ENCODE peak calls at places on chromosome 12, in ten cellular contexts. V is aorta; Y is small intestine; R is neuronal stem cell; F is left lung; S is A549; T is lung; I is ovary; M is CD4-positive, alpha-beta memory T cell; O is RWPE2. W is an unnamed sample.
A peak's percentile ranks its signal among the peaks of the same experiment; 100 is the strongest.

GRCh38 chr12:93135286-93136239 is 206.5 kb upstream of the EEA1 start:
- DNase-seq in V (no peak), Y (no peak), R (no peak), F (no peak), S (no peak), T (no peak), I (no peak), M (no peak), O (no peak), W (peak; percentile 19)

GRCh38 chr12:120687570-120688289 is 781 bp downstream of the MLEC start:
- DNase-seq in V (no peak), Y (peak; percentile 43), R (no peak), F (peak; percentile 43), S (no peak), T (peak; percentile 33), I (no peak), M (peak; percentile 22), O (no peak), W (peak; percentile 23)

GRCh38 chr12:9651265-9651729 is 18.2 kb upstream of the CLEC2D start:
- DNase-seq in V (no peak), Y (no peak), R (no peak), F (no peak), S (no peak), T (no peak), I (no peak), M (peak; percentile 56), O (no peak), W (peak; percentile 60)

GRCh38 chr12:27176765-27177164 is 67.3 kb upstream of the STK38L start:
- DNase-seq in V (no peak), Y (no peak), R (no peak), F (no peak), S (peak; percentile 59), T (no peak), I (no peak), M (no peak), O (no peak), W (no peak)

GRCh38 chr12:53213348-53213747 is 6.3 kb upstream of the ITGB7 start:
- DNase-seq in V (peak; percentile 89), Y (peak; percentile 66), R (peak; percentile 77), F (peak; percentile 82), S (peak; percentile 81), T (peak; percentile 80), I (peak; percentile 85), M (peak; percentile 77), O (no peak), W (peak; percentile 71)

GRCh38 chr12:18363321-18363720 is 102.0 kb downstream of the PIK3C2G start:
- DNase-seq in V (no peak), Y (no peak), R (no peak), F (no peak), S (no peak), T (no peak), I (no peak), M (no peak), O (no peak), W (no peak)

GRCh38 chr12:101935769-101936741 is 58.7 kb downstream of the DRAM1 start:
- DNase-seq in V (peak; percentile 56), Y (no peak), R (no peak), F (no peak), S (no peak), T (no peak), I (peak; percentile 44), M (no peak), O (no peak), W (peak; percentile 79)

GRCh38 chr12:30000401-30000800 is 216.7 kb upstream of the TMTC1 start:
- DNase-seq in V (no peak), Y (no peak), R (no peak), F (no peak), S (no peak), T (no peak), I (no peak), M (no peak), O (no peak), W (no peak)

GRCh38 chr12:2375871-2376270 is 323.1 kb downstream of the CACNA1C start:
- DNase-seq in V (no peak), Y (no peak), R (no peak), F (no peak), S (no peak), T (no peak), I (no peak), M (no peak), O (peak; percentile 23), W (no peak)
- H3K4me1 ChIP-seq in V (peaks cover 6% of the 10 kb centered on the region), Y (no peaks in the 10 kb centered on the region), R (no peaks in the 10 kb centered on the region), F (no peaks in the 10 kb centered on the region), S (no peaks in the 10 kb centered on the region), T (peaks cover 8% of the 10 kb centered on the region), I (no peaks in the 10 kb centered on the region), M (no peaks in the 10 kb centered on the region), O (no peaks in the 10 kb centered on the region), W (no peaks in the 10 kb centered on the region)

GRCh38 chr12:12481636-12482035 is 81.0 kb downstream of the DUSP16 start:
- DNase-seq in V (no peak), Y (no peak), R (no peak), F (no peak), S (no peak), T (no peak), I (no peak), M (peak; percentile 79), O (no peak), W (peak; percentile 84)

GRCh38 chr12:12480074-12480473 is 82.6 kb downstream of the DUSP16 start:
- DNase-seq in V (no peak), Y (no peak), R (no peak), F (no peak), S (no peak), T (no peak), I (no peak), M (no peak), O (no peak), W (no peak)

GRCh38 chr12:12482959-12483358 is 79.7 kb downstream of the DUSP16 start:
- DNase-seq in V (no peak), Y (peak; percentile 54), R (no peak), F (no peak), S (no peak), T (no peak), I (no peak), M (no peak), O (no peak), W (no peak)

GRCh38 chr12:12483438-12483837 is 79.2 kb downstream of the DUSP16 start:
- DNase-seq in V (no peak), Y (no peak), R (no peak), F (no peak), S (no peak), T (no peak), I (no peak), M (no peak), O (no peak), W (peak; percentile 59)

DNA sequence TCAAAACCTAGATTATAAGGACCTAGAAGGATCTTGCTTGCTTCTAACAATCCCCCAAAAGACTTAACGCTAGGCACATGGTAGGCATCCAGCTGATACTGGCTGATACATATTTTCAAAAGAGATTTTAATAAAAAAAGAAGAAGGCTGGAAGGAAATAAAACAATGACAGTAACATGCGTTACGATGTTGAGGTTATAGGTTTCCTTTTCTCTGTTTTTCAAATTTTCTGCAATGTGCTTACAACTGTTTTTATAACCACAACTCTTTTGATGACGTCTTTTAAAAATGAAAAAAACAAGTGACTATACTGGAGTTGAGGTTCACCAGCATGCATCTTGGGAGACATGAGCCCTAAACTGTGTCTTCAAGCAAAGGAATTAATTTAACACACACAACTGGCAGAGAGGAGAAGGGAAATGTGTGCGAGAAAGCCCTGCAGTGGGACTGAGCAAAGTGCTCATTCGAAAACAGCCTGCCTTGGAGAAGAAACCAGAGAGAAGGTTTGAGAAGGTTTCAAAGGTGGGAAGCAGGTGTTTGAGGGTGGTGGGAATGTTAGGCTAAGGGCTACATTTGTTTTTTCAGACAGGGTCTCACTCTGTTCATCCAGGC is 80.4 kb downstream of the DUSP16 start:
- DNase-seq in V (no peak), Y (peak; percentile 37), R (no peak), F (no peak), S (no peak), T (no peak), I (no peak), M (peak; percentile 93), O (no peak), W (peak; percentile 39)
- H3K27ac ChIP-seq in V (no peak overlapping the region), Y (peak overlapping the region; percentile 6), R (no peak overlapping the region), F (no peak overlapping the region), S (no peak overlapping the region), T (peak overlapping the region; percentile 37), I (no peak overlapping the region), M (peak overlapping the region; percentile 88), O (no peak overlapping the region), W (peak overlapping the region; percentile 97)

DNA sequence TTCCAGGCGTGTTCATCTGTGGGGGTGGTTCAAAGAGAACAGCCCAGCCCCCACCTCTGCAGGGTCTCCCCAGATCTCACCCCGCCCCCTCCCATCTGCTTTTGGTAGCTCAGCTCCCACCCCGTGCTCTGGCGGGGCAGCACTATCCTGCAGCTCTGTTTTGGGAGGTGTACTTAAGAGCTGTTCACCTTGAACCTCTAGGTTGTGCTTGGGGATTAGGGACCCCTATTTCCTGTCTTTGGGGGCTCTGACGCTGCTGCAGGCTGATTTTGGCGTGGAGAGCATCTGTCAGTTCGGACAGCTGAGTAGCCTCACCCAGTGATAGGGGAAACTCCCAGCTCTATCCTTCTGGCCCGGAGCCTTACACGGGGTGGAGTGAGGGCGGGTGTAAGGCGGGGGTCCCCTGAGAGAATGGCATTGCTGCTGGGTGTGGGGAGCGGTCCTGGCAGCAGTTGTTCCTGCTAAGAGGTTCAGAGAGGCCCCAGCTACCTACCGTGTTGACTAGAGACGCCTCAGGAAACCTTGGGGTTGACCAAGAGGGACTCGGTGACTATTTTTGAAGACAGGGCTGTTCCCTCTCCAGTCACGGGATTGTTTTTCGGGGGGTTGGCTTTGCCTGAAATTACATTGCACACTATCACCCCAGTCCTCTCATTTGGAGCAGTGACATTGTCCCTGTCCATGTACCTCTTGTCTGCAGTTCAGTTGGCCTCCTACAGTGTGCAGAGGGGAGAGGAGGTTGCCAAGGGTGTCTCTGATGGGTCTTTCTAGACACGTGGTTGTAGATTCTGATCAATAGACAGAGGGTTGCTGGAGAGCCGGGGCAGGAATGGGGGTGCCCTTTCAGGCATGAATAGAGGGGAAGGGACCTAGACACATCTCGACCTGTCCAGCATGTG is 954 bp downstream of the TMEM120B start:
- DNase-seq in V (peak; percentile 53), Y (no peak), R (no peak), F (peak; percentile 35), S (no peak), T (no peak), I (peak; percentile 70), M (no peak), O (no peak), W (no peak)
- H3K4me1 ChIP-seq in V (no peaks in the 10 kb centered on the region), Y (no peaks in the 10 kb centered on the region), R (peaks cover 26% of the 10 kb centered on the region), F (peaks cover 29% of the 10 kb centered on the region), S (peaks cover 32% of the 10 kb centered on the region), T (peaks cover 10% of the 10 kb centered on the region), I (peaks cover 6% of the 10 kb centered on the region), M (peaks cover 16% of the 10 kb centered on the region), O (peaks cover 20% of the 10 kb centered on the region), W (peaks cover 21% of the 10 kb centered on the region)

GRCh38 chr12:12487490-12487889 is 75.2 kb downstream of the DUSP16 start:
- DNase-seq in V (no peak), Y (no peak), R (no peak), F (no peak), S (no peak), T (no peak), I (no peak), M (no peak), O (no peak), W (no peak)

GRCh38 chr12:12491634-12492033 is 71.0 kb downstream of the DUSP16 start:
- DNase-seq in V (no peak), Y (peak; percentile 68), R (no peak), F (no peak), S (no peak), T (no peak), I (no peak), M (no peak), O (no peak), W (no peak)

GRCh38 chr12:12488296-12488695 is 74.4 kb downstream of the DUSP16 start:
- DNase-seq in V (no peak), Y (no peak), R (no peak), F (no peak), S (no peak), T (no peak), I (no peak), M (no peak), O (no peak), W (no peak)

GRCh38 chr12:12486661-12487240 is 75.9 kb downstream of the DUSP16 start:
- DNase-seq in V (no peak), Y (no peak), R (no peak), F (no peak), S (no peak), T (no peak), I (no peak), M (no peak), O (no peak), W (no peak)

DNA sequence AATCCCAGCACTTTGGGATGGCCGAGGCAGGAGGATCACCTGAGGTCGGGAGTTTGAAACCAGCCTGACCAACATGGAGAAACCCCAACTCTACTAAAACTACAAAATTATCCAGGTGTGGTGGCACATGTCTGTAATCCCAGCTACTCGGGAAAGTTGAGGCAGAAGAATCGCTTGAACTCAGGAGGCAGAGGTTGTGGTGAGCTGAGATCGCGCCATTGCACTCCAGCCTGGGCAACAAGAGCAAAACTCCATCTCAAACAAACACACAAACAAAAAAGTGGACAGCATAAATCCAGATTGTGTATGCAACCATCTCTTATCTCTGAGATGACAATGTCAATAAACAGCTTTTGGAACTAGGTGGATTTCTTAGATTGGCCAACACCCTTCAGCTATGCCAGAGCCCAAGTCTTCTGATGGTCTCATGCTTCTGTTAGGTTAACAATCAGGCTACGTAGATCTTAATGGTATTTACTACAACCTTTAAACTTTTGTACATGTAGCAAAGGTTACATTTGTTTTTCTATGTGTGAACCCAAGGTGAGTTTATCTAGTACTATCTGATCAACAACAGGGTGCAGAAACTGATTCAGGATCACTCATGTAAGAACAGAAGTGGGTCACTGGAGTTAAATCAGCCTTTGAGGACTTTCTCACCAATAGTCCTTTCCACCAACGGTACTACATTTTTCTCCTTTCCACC is 73.7 kb downstream of the DUSP16 start:
- DNase-seq in V (no peak), Y (peak; percentile 84), R (no peak), F (no peak), S (no peak), T (no peak), I (no peak), M (no peak), O (no peak), W (peak; percentile 38)
- H3K27ac ChIP-seq in V (no peak overlapping the region), Y (peak overlapping the region; percentile 2), R (no peak overlapping the region), F (no peak overlapping the region), S (no peak overlapping the region), T (no peak overlapping the region), I (no peak overlapping the region), M (no peak overlapping the region), O (no peak overlapping the region), W (peak overlapping the region; percentile 70)

W was measured in CD4-positive, CD25-positive, alpha-beta regulatory T cell.